ENCODE peak calls at places on chromosomes 2 and 18, in seven cellular contexts. B, I, V, E, U, J and X are unnamed samples.

GRCh38 chr18:62763101-62763521 is 47.8 kb downstream of the PHLPP1 start:
- DNase-seq in B (no peak), I (no peak), V (no peak), E (no peak), U (no peak), J (no peak), X (no peak)

GRCh38 chr2:174138161-174138560 is 110.2 kb downstream of the OLA1 start:
- DNase-seq in B (no peak), I (peak), V (no peak), E (no peak), U (peak), J (no peak), X (no peak)

GRCh38 chr2:108288534-108289106 is at the start of gene SULT1C2:
- DNase-seq in B (no peak), I (no peak), V (no peak), E (no peak), U (no peak), J (no peak), X (no peak)

GRCh38 chr18:36196239-36196995 is 9.1 kb downstream of the MOCOS start:
- DNase-seq in B (no peak), I (no peak), V (no peak), E (no peak), U (no peak), J (no peak), X (no peak)

GRCh38 chr2:20812779-20813178 is 10.1 kb downstream of the LDAH start:
- DNase-seq in B (no peak), I (no peak), V (no peak), E (no peak), U (no peak), J (no peak), X (no peak)

GRCh38 chr18:7038330-7038846 is 79.2 kb downstream of the LAMA1 start:
- DNase-seq in B (peak), I (peak), V (peak), E (peak), U (no peak), J (peak), X (no peak)

GRCh38 chr2:217978536-217979150 is 24.2 kb downstream of the TNS1 start:
- DNase-seq in B (peak), I (no peak), V (no peak), E (no peak), U (no peak), J (no peak), X (no peak)

GRCh38 chr2:56015631-56016251 is 92.2 kb upstream of the EFEMP1 start:
- DNase-seq in B (no peak), I (no peak), V (no peak), E (no peak), U (no peak), J (no peak), X (no peak)

GRCh38 chr2:17804358-17804757 is 11.9 kb upstream of the MSGN1 start:
- DNase-seq in B (no peak), I (no peak), V (no peak), E (no peak), U (no peak), J (no peak), X (peak)

GRCh38 chr2:20491739-20492531 is 45.1 kb downstream of the RHOB start:
- DNase-seq in B (peak), I (no peak), V (no peak), E (no peak), U (no peak), J (no peak), X (no peak)

GRCh38 chr2:100200985-100201384 is 58.6 kb upstream of the AFF3 start:
- DNase-seq in B (no peak), I (no peak), V (no peak), E (no peak), U (no peak), J (no peak), X (no peak)

GRCh38 chr2:36919041-36919837 is 47.1 kb downstream of the STRN start:
- DNase-seq in B (no peak), I (no peak), V (no peak), E (peak), U (no peak), J (no peak), X (no peak)

GRCh38 chr2:15058628-15059157 is 426.2 kb downstream of the LRATD1 start:
- DNase-seq in B (no peak), I (no peak), V (no peak), E (no peak), U (no peak), J (no peak), X (no peak)

GRCh38 chr2:100041946-100042345 is 100.4 kb downstream of the AFF3 start:
- DNase-seq in B (no peak), I (no peak), V (no peak), E (no peak), U (no peak), J (no peak), X (no peak)

GRCh38 chr2:226515344-226516055 is 284.1 kb downstream of the IRS1 start:
- DNase-seq in B (no peak), I (no peak), V (peak), E (peak), U (no peak), J (peak), X (no peak)

GRCh38 chr2:231785413-231785812 is 832 bp upstream of the COPS7B start:
- DNase-seq in B (no peak), I (no peak), V (no peak), E (no peak), U (no peak), J (no peak), X (no peak)

GRCh38 chr2:25330273-25330672 is 11.5 kb downstream of the DNMT3A start:
- DNase-seq in B (no peak), I (no peak), V (no peak), E (no peak), U (no peak), J (no peak), X (no peak)

GRCh38 chr2:42068571-42069178 is 20.9 kb downstream of the PKDCC start:
- DNase-seq in B (peak), I (no peak), V (no peak), E (no peak), U (no peak), J (no peak), X (no peak)

GRCh38 chr2:170929686-170930050 is 615 bp downstream of the GORASP2 start:
- DNase-seq in B (peak), I (peak), V (peak), E (peak), U (peak), J (peak), X (peak)

GRCh38 chr2:195331124-195331523 is 325.9 kb upstream of the SLC39A10 start:
- DNase-seq in B (no peak), I (no peak), V (no peak), E (no peak), U (no peak), J (no peak), X (no peak)

GRCh38 chr2:153872311-153873061 is 764 bp downstream of the GALNT13 start:
- DNase-seq in B (no peak), I (peak), V (no peak), E (no peak), U (no peak), J (no peak), X (no peak)

GRCh38 chr2:73859721-73860586 is 31.2 kb downstream of the STAMBP start:
- DNase-seq in B (no peak), I (peak), V (peak), E (peak), U (peak), J (peak), X (no peak)

GRCh38 chr2:113894156-113894743 is 4.4 kb downstream of the ACTR3 start:
- DNase-seq in B (no peak), I (no peak), V (peak), E (peak), U (peak), J (peak), X (no peak)

GRCh38 chr2:17355608-17356329 is 162.5 kb downstream of the RAD51AP2 start:
- DNase-seq in B (no peak), I (no peak), V (no peak), E (peak), U (peak), J (no peak), X (peak)

GRCh38 chr2:120617055-120617454 is 118.6 kb upstream of the GLI2 start:
- DNase-seq in B (no peak), I (no peak), V (peak), E (peak), U (no peak), J (no peak), X (no peak)

GRCh38 chr2:163207706-163208370 is 369.3 kb upstream of the KCNH7 start:
- DNase-seq in B (no peak), I (no peak), V (no peak), E (no peak), U (no peak), J (no peak), X (no peak)

GRCh38 chr2:124822516-124822915 is 797.4 kb downstream of the CNTNAP5 start:
- DNase-seq in B (no peak), I (no peak), V (no peak), E (no peak), U (no peak), J (no peak), X (no peak)

GRCh38 chr2:30910686-30911085 is 103.4 kb upstream of the CAPN13 start:
- DNase-seq in B (no peak), I (no peak), V (no peak), E (no peak), U (no peak), J (no peak), X (no peak)

GRCh38 chr2:215748446-215748845 is 264.9 kb downstream of the MREG start:
- DNase-seq in B (peak), I (no peak), V (peak), E (peak), U (no peak), J (no peak), X (no peak)

GRCh38 chr2:112488201-112488600 is 6.2 kb downstream of the TTL start:
- DNase-seq in B (no peak), I (no peak), V (no peak), E (no peak), U (no peak), J (no peak), X (no peak)

GRCh38 chr18:32470136-32470712 is 458 bp downstream of the GAREM1 start:
- DNase-seq in B (peak), I (peak), V (peak), E (peak), U (peak), J (no peak), X (peak)

GRCh38 chr18:32468147-32468845 is 2.4 kb downstream of the GAREM1 start:
- DNase-seq in B (no peak), I (no peak), V (no peak), E (peak), U (no peak), J (no peak), X (no peak)

GRCh38 chr18:32469691-32470131 is 971 bp downstream of the GAREM1 start:
- DNase-seq in B (no peak), I (no peak), V (peak), E (peak), U (peak), J (no peak), X (no peak)

GRCh38 chr18:32470713-32471633 is at the start of gene GAREM1:
- DNase-seq in B (peak), I (peak), V (peak), E (peak), U (peak), J (peak), X (peak)

GRCh38 chr18:32469190-32469611 is 1.5 kb downstream of the GAREM1 start:
- DNase-seq in B (peak), I (peak), V (peak), E (peak), U (peak), J (peak), X (peak)
- TF ChIP-seq CTCF in B (peak), I (no peak), V (no peak), E (peak), U (no peak), J (peak), X (no peak)

DNA sequence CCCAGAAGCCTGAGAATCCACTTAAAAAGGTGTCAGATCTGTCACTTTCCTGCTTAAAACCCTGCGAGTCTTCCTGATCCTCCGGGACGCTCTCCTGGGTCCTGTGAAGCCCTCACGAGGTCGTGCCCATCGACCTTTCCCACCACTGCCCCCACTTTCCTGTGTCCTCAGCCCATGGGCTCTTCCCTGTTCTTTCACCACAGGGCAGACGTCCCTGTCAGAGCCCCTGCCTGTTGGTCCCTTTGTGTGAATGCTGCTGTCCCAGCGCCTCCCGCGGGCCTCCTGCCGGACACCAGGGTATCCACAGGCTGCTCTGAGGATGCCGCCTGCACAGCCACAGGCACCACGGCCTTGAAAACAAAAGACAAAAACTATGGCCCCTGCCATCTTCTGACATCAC is 125.6 kb downstream of the TMEM18 start:
- DNase-seq in B (no peak), I (no peak), V (no peak), E (no peak), U (no peak), J (no peak), X (no peak)
- TF ChIP-seq CTCF in B (no peak), I (no peak), V (no peak), E (no peak), U (no peak), J (no peak), X (no peak)

GRCh38 chr2:10971131-10971854 is 59.6 kb downstream of the KCNF1 start:
- DNase-seq in B (no peak), I (no peak), V (no peak), E (no peak), U (no peak), J (no peak), X (no peak)

GRCh38 chr2:10973766-10974165 is 62.0 kb downstream of the KCNF1 start:
- DNase-seq in B (no peak), I (no peak), V (no peak), E (no peak), U (no peak), J (no peak), X (no peak)

GRCh38 chr2:10970666-10971065 is 58.9 kb downstream of the KCNF1 start:
- DNase-seq in B (no peak), I (no peak), V (no peak), E (no peak), U (no peak), J (no peak), X (no peak)

GRCh38 chr2:10972683-10973433 is 61.1 kb downstream of the KCNF1 start:
- DNase-seq in B (no peak), I (no peak), V (no peak), E (no peak), U (no peak), J (no peak), X (no peak)

DNA sequence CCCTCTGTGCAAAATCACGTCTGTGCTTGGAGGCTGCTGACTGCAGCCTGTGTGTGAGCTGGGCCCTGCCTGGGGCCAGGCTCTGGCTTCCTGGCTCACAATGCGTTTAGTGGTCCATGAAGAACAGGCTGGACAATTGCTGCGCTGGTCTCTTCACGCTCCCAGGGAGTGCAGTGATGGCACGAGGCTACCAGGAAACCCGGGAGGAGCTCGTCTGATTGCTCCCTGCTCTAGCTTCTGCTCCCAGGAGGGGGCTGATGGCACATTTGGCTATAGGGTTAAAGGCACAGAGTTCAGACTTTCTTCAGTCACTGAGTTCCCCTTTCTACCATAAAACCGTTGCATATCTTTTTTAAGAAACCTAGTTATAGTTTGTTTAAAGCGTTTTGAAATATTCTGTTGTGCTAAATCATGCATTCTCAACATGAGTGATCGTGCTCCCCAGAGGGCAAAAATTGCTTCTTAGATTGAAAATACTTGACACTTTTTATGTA is 60.2 kb downstream of the KCNF1 start:
- DNase-seq in B (no peak), I (no peak), V (no peak), E (no peak), U (no peak), J (no peak), X (no peak)
- TF ChIP-seq CTCF in B (no peak), I (no peak), V (no peak), E (no peak), U (no peak), J (no peak), X (no peak)

GRCh38 chr2:160582481-160583161 is 89.0 kb upstream of the RBMS1 start:
- DNase-seq in B (no peak), I (no peak), V (peak), E (peak), U (no peak), J (peak), X (no peak)

GRCh38 chr2:160583823-160584537 is 90.4 kb upstream of the RBMS1 start:
- DNase-seq in B (no peak), I (no peak), V (peak), E (no peak), U (no peak), J (no peak), X (no peak)

GRCh38 chr2:160581035-160581434 is 87.4 kb upstream of the RBMS1 start:
- DNase-seq in B (no peak), I (no peak), V (peak), E (peak), U (no peak), J (no peak), X (no peak)

GRCh38 chr2:160583162-160583522 is 89.5 kb upstream of the RBMS1 start:
- DNase-seq in B (no peak), I (no peak), V (peak), E (peak), U (no peak), J (peak), X (no peak)

DNA sequence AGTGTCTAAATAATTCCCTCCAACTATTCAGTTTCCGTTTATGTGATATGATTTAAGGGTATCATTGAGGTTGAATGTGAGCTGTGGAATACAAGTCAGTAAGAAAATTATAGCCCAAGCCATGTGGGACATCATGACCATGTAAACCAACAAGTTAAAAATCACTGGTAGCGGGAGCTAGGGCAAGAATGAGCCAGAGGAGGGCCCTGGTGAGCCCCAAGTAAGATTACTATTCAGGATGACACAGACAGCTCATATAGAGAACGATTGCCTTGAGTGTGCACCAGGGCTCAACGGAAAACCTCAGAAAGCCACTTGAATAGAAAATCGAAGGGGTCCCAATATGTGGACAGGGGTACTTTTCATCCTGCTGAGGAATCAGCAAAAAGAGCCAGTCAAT is 87.8 kb upstream of the RBMS1 start:
- DNase-seq in B (no peak), I (peak), V (no peak), E (no peak), U (no peak), J (no peak), X (no peak)
- TF ChIP-seq CTCF in B (no peak), I (no peak), V (no peak), E (no peak), U (no peak), J (no peak), X (no peak)

GRCh38 chr2:168713325-168713724 is 89.1 kb upstream of the NOSTRIN start:
- DNase-seq in B (no peak), I (no peak), V (no peak), E (no peak), U (no peak), J (no peak), X (no peak)

GRCh38 chr2:168711091-168711490 is 91.3 kb upstream of the NOSTRIN start:
- DNase-seq in B (no peak), I (no peak), V (no peak), E (no peak), U (no peak), J (no peak), X (peak)

GRCh38 chr2:168708099-168708498 is 94.3 kb upstream of the NOSTRIN start:
- DNase-seq in B (no peak), I (no peak), V (no peak), E (no peak), U (no peak), J (no peak), X (no peak)

GRCh38 chr2:168715849-168716248 is 86.6 kb upstream of the NOSTRIN start:
- DNase-seq in B (no peak), I (no peak), V (no peak), E (no peak), U (no peak), J (no peak), X (no peak)

GRCh38 chr2:168712053-168712452 is 90.4 kb upstream of the NOSTRIN start:
- DNase-seq in B (no peak), I (no peak), V (no peak), E (no peak), U (no peak), J (no peak), X (peak)
- TF ChIP-seq CTCF in B (no peak), I (no peak), V (no peak), E (peak), U (no peak), J (peak), X (peak)

DNA sequence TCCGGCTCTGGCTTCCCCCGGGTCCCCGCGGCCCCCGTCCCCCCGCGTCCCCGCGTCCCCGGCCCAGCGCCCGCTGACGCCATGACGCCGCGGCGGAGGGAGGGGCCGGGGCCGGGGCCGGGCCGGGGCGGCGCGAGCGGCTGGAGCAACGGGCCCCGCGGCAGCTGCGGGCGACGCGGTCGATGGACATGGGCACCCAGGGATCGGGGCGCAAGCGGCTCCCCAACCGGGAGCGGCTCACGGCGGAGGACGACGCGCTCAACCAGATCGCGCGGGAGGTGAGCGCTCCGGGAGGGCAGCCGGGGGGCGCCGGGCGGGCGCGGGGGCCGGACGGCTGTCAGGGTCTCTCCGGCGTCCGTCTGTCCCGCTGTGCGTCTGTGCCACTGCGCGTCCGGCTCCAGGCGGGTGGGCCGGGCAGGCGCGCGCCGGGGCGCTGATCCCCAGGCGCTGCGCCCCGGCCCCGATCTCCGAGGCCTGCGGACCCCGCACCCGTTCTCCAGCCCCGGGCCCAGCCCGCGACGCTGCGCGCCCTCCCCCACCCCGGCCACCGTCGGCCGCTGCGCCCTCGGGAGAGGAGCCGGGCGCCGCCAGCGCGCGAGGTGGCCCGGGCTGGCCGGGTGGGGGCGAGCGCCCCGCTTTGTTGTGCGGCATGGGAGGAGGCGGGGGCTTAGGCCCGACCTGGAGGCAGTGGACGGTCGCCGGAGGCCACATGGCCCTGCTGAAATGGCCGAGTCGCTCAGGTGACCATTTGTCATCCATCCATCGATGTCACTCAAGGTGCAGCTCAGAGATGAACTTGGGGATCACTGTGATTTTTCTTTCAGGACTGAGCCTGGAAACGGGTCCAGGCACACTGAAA is at the start of gene LRRFIP1:
- DNase-seq in B (peak), I (peak), V (no peak), E (peak), U (no peak), J (no peak), X (no peak)
- TF ChIP-seq CTCF in B (no peak), I (no peak), V (no peak), E (no peak), U (peak), J (peak), X (no peak)

GRCh38 chr2:190408538-190409271 is 550 bp downstream of the MFSD6 start:
- DNase-seq in B (peak), I (peak), V (peak), E (no peak), U (peak), J (no peak), X (peak)
- TF ChIP-seq CTCF in B (no peak), I (no peak), V (no peak), E (no peak), U (peak), J (no peak), X (no peak)